ENCODE peak calls at places on chromosomes 4 and X, in nine cellular contexts. I is neural progenitor cell, C is H1, Y is kidney, M is stomach, P is left lung, R is thyroid gland, Z is tibial artery, Q is thoracic aorta. X is an unnamed sample. For H3K9me3 and H3K4me1, the result is how much of the 10 kb centered on the place peaks cover.

GRCh38 chrX:124346064-124346876 is at the start of gene SH2D1A:
- DNase-seq in Z (no peak), Y (no peak), M (no peak), P (no peak), R (no peak), I (no peak), C (no peak), Q (no peak), X (no peak)

GRCh38 chrX:103817502-103817901 is 14.6 kb downstream of the RAB9B start:
- DNase-seq in Z (no peak), M (no peak), R (no peak), P (no peak), C (no peak), Y (no peak), Q (no peak), I (peak), X (no peak)

GRCh38 chr4:5399790-5400421 is 308.5 kb downstream of the EVC2 start:
- DNase-seq in M (no peak), I (peak), P (no peak), Q (no peak), Z (no peak), C (peak), Y (no peak), R (no peak), X (no peak)

GRCh38 chr4:78379040-78379439 is 172.5 kb upstream of the ANXA3 start:
- DNase-seq in M (no peak), Y (no peak), P (no peak), Q (no peak), R (no peak), C (no peak), I (no peak), Z (no peak), X (no peak)

GRCh38 chrX:14476169-14476568 is 53.2 kb upstream of the GLRA2 start:
- DNase-seq in M (no peak), P (no peak), Y (no peak), R (no peak), Q (no peak), I (no peak), Z (no peak), C (no peak), X (no peak)

GRCh38 chrX:50893466-50893865 is 17.1 kb upstream of the BMP15 start:
- DNase-seq in C (no peak), P (no peak), I (no peak), Y (no peak), R (no peak), Q (no peak), Z (no peak), M (no peak), X (no peak)

GRCh38 chrX:107272431-107272921 is 66.1 kb downstream of the DNAAF6 start:
- DNase-seq in R (peak), I (peak), Q (no peak), M (no peak), Y (peak), C (peak), Z (no peak), P (no peak), X (no peak)

GRCh38 chrX:2497961-2498780 is 2.6 kb downstream of the DHRSX start:
- DNase-seq in Y (no peak), P (no peak), I (no peak), Q (no peak), M (peak), Z (no peak), R (peak), C (no peak), X (no peak)

GRCh38 chr4:70515342-70516245 is 2.8 kb upstream of the AMTN start:
- DNase-seq in Q (no peak), C (no peak), Y (no peak), I (no peak), R (no peak), Z (no peak), M (no peak), P (no peak), X (no peak)

GRCh38 chrX:35439692-35440091 is 358.4 kb upstream of the MAGEB16 start:
- DNase-seq in R (no peak), Q (no peak), Y (no peak), C (no peak), Z (no peak), I (no peak), M (no peak), P (no peak), X (no peak)

GRCh38 chr4:94032754-94033153 is 174.9 kb upstream of the SMARCAD1 start:
- DNase-seq in Q (no peak), P (no peak), M (no peak), C (peak), Z (no peak), R (no peak), I (peak), Y (no peak), X (no peak)

GRCh38 chr4:139015948-139016451 is 419 bp downstream of the NOCT start:
- DNase-seq in C (no peak), Y (peak), R (peak), M (peak), I (no peak), P (peak), Q (no peak), Z (peak), X (no peak)

GRCh38 chr4:186351672-186352194 is 85.7 kb downstream of the F11 start:
- DNase-seq in I (no peak), C (no peak), P (no peak), Q (no peak), M (no peak), Z (no peak), Y (no peak), R (no peak), X (no peak)

GRCh38 chr4:185017964-185018772 is at the start of gene HELT:
- DNase-seq in C (peak), Z (no peak), I (peak), Y (no peak), R (no peak), M (no peak), Q (no peak), P (no peak), X (no peak)

GRCh38 chr4:14023036-14023435 is 395.5 kb upstream of the BOD1L1 start:
- DNase-seq in M (no peak), I (no peak), C (no peak), Z (no peak), Y (no peak), P (no peak), R (no peak), Q (no peak), X (no peak)

GRCh38 chr4:165784672-165785071 is 88.4 kb upstream of the TLL1 start:
- DNase-seq in C (no peak), M (no peak), P (no peak), Q (no peak), Z (no peak), Y (no peak), I (no peak), R (no peak), X (no peak)

GRCh38 chrX:69236641-69237040 is 71.4 kb upstream of the PJA1 start:
- DNase-seq in C (no peak), I (no peak), Y (no peak), R (no peak), M (no peak), Z (no peak), P (no peak), Q (no peak), X (no peak)

GRCh38 chr4:99885063-99885664 is 9.1 kb downstream of the LAMTOR3 start:
- DNase-seq in P (no peak), Z (no peak), I (peak), R (no peak), C (no peak), M (no peak), Q (no peak), Y (no peak), X (no peak)

GRCh38 chr4:148445071-148445902 is 3.1 kb upstream of the NR3C2 start:
- DNase-seq in Y (peak), R (peak), M (peak), I (peak), Q (no peak), C (peak), P (peak), Z (peak), X (peak)

GRCh38 chrX:5708209-5708608 is 520.5 kb downstream of the NLGN4X start:
- DNase-seq in M (no peak), I (no peak), P (no peak), C (no peak), Q (no peak), Z (no peak), R (no peak), Y (no peak), X (no peak)

GRCh38 chrX:34140816-34141215 is 8.7 kb upstream of the FAM47A start:
- DNase-seq in Y (no peak), P (no peak), C (no peak), M (no peak), Z (no peak), R (no peak), I (no peak), Q (no peak), X (no peak)

GRCh38 chrX:38890326-38890725 is 89.1 kb downstream of the MID1IP1 start:
- DNase-seq in C (no peak), M (no peak), P (no peak), Z (no peak), I (no peak), R (no peak), Y (no peak), Q (no peak), X (no peak)

GRCh38 chr4:98710831-98711230 is 52.4 kb upstream of the TSPAN5 start:
- DNase-seq in I (no peak), M (no peak), Z (no peak), C (no peak), Q (no peak), R (no peak), P (no peak), Y (no peak), X (no peak)

GRCh38 chr4:169253087-169253675 is 17.6 kb downstream of the SH3RF1 start:
- DNase-seq in Y (no peak), R (no peak), M (no peak), I (no peak), Q (no peak), C (no peak), Z (no peak), P (no peak), X (no peak)

GRCh38 chr4:17126306-17126978 is 228.0 kb upstream of the LDB2 start:
- DNase-seq in P (no peak), Z (no peak), M (no peak), Y (no peak), I (peak), C (no peak), Q (no peak), R (no peak), X (no peak)

GRCh38 chrX:104126856-104127255 is 14.5 kb downstream of the ZCCHC18 start:
- DNase-seq in Z (no peak), M (no peak), P (no peak), Y (no peak), I (no peak), C (no peak), Q (no peak), R (no peak), X (no peak)

GRCh38 chrX:150967786-150968185 is 15.3 kb upstream of the HMGB3 start:
- DNase-seq in Y (no peak), R (peak), I (no peak), P (no peak), C (no peak), Z (no peak), Q (no peak), M (peak), X (no peak)

GRCh38 chrX:17535229-17535628 is 160.2 kb downstream of the NHS start:
- DNase-seq in Q (no peak), Y (no peak), C (peak), R (no peak), I (peak), M (peak), Z (no peak), P (no peak), X (no peak)

GRCh38 chrX:20231598-20231997 is 35.1 kb downstream of the RPS6KA3 start:
- DNase-seq in Q (no peak), C (no peak), P (no peak), Z (no peak), I (no peak), Y (no peak), M (no peak), R (no peak), X (no peak)

GRCh38 chrX:103586314-103586646 is 965 bp downstream of the TCEAL4 start:
- DNase-seq in C (no peak), Q (no peak), R (peak), Y (no peak), I (no peak), P (peak), M (peak), Z (no peak), X (no peak)

GRCh38 chr4:20395160-20395773 is 143.6 kb downstream of the SLIT2 start:
- DNase-seq in C (peak), I (peak), Q (no peak), R (peak), M (peak), Z (no peak), Y (no peak), P (no peak), X (no peak)

GRCh38 chr4:48315728-48316630 is 25.4 kb upstream of the SLAIN2 start:
- DNase-seq in R (no peak), P (no peak), Y (no peak), Z (no peak), Q (no peak), C (no peak), M (no peak), I (peak), X (no peak)

GRCh38 chr4:148926861-148927260 is 484.6 kb upstream of the NR3C2 start:
- DNase-seq in C (no peak), Q (no peak), M (peak), Y (peak), I (no peak), P (peak), R (peak), Z (no peak), X (no peak)

GRCh38 chrX:94107981-94108380 is 434.0 kb downstream of the FAM133A start:
- DNase-seq in Z (no peak), M (no peak), Q (no peak), I (no peak), Y (no peak), P (no peak), R (no peak), C (no peak), X (no peak)

GRCh38 chr4:6965329-6965728 is 55.7 kb downstream of the TBC1D14 start:
- DNase-seq in C (no peak), Q (no peak), Z (no peak), P (no peak), I (no peak), Y (no peak), R (no peak), M (no peak), X (no peak)

GRCh38 chr4:4962928-4963327 is 56.3 kb downstream of the CYTL1 start:
- DNase-seq in Q (no peak), I (no peak), M (no peak), P (no peak), R (no peak), Z (no peak), C (no peak), Y (no peak), X (no peak)

GRCh38 chr4:52560844-52561280 is 98.2 kb downstream of the USP46 start:
- DNase-seq in M (no peak), R (no peak), I (no peak), Q (no peak), C (no peak), Y (no peak), Z (no peak), P (no peak), X (no peak)

GRCh38 chr4:88335092-88335665 is 43.5 kb upstream of the HERC6 start:
- DNase-seq in I (peak), C (peak), R (no peak), M (no peak), Y (no peak), Q (no peak), Z (no peak), P (no peak), X (no peak)

GRCh38 chr4:70705146-70705855 is 16.5 kb upstream of the RUFY3 start:
- DNase-seq in P (peak), I (peak), Z (peak), M (peak), R (peak), C (peak), Q (peak), Y (peak), X (peak)

GRCh38 chrX:115493015-115493414 is 68.0 kb upstream of the PLS3 start:
- DNase-seq in Q (no peak), C (no peak), I (no peak), P (no peak), Z (no peak), R (no peak), Y (no peak), M (no peak), X (no peak)
- H3K9me3 ChIP-seq in Q (under half), C (under half), I (under half), P (under half), Z (under half), R (under half), Y (under half), M (under half), X (under half)

GRCh38 chr4:103032575-103032974 is 13.1 kb upstream of the SLC9B1 start:
- DNase-seq in C (no peak), P (no peak), Z (no peak), R (no peak), Q (no peak), Y (no peak), M (no peak), I (peak), X (no peak)
- TF ChIP-seq CTCF in C (peak), P (no peak), Z (no peak), R (peak), Q (no peak), Y (peak), M (no peak), I (peak), X (no peak)

GRCh38 chrX:21955398-21956189 is 15.1 kb downstream of the SMS start:
- DNase-seq in R (no peak), Q (no peak), M (no peak), Z (no peak), P (no peak), I (no peak), Y (no peak), C (no peak), X (no peak)
- H3K4me1 ChIP-seq in R (under half), Q (under half), M (under half), Z (under half), P (under half), I (under half), Y (under half), C (under half), X (under half)

DNA sequence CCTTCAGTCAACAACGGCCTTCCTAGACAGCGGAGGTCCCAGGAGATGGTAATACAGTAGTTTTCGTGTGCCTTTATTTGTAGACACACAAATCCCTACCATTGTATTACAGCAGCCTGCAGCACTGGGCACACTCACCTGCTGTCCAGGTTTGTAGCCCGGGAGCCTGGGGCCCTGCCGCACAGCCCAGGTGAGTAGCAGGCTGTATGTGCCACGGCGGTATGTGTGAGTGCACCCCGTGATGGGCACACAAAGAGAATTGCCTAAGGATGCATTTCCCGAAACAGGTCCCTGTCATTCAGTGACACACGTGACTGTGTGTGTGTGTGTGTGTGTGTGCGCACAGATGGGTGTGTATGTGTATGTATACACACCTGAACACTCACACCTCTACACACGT is 8.1 kb upstream of the SLC25A6 start:
- DNase-seq in P (peak), R (no peak), Q (no peak), C (no peak), Y (peak), Z (no peak), I (no peak), M (no peak), X (peak)
- H3K9me3 ChIP-seq in P (under half), R (under half), Q (under half), C (under half), Y (under half), Z (under half), I (under half), M (under half), X (under half)

GRCh38 chr4:153247116-153247490 is 42.9 kb downstream of the TRIM2 start:
- DNase-seq in P (no peak), I (no peak), M (no peak), Z (no peak), Q (no peak), C (no peak), R (no peak), Y (no peak), X (no peak)

GRCh38 chr4:153249199-153250154 is 45.2 kb downstream of the TRIM2 start:
- DNase-seq in I (peak), C (peak), P (peak), R (peak), Y (peak), Q (no peak), M (peak), Z (peak), X (peak)

GRCh38 chr4:153246446-153247115 is 42.3 kb downstream of the TRIM2 start:
- DNase-seq in C (no peak), M (no peak), R (no peak), Q (no peak), Z (no peak), I (no peak), Y (no peak), P (no peak), X (no peak)

GRCh38 chr4:153245775-153246174 is 41.5 kb downstream of the TRIM2 start:
- DNase-seq in I (no peak), Q (no peak), R (no peak), M (no peak), C (no peak), Z (no peak), Y (no peak), P (no peak), X (no peak)

DNA sequence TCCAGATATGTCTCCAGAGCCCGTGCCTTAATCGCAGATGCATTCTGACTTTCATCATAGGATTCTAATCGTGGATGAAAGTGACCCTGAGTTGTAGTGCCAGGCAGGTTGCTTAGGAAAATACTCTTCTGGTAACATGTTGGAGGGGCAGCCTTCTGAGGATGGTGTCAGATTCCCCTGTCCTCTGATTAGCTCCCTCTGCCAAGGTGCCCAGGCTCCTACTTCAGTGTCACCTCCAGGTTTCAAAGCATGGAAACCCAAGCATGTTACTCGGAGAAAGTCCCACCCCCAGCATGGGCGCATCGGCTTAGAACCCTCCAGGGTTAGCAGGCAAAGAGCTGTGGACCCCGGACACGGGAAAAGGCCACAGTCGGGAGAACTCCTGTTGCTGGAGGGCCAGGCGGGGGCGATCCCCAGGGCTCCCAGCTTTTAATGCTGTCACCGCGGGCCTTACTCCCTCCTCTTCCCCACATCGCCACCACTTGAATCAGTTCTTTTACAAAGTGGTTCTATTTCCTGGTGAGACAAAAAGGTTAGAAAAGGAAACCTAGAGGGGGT is 44.5 kb downstream of the TRIM2 start:
- DNase-seq in Y (no peak), R (no peak), Z (no peak), C (no peak), I (no peak), Q (no peak), P (no peak), M (no peak), X (no peak)
- TF ChIP-seq CTCF in Y (no peak), R (no peak), Z (no peak), C (no peak), I (no peak), Q (no peak), P (no peak), M (no peak), X (no peak)